ENCODE peak calls at places on chromosome 15, in four cellular contexts. One of them, this sample, is unnamed.

GRCh38 chr15:58465070-58465469 is 33.3 kb downstream of the LIPC start:
- DNase-seq in Right ventricle myocardium superior: no peak
- DNase-seq in CD4-positive, CD25-positive, alpha-beta regulatory T cell: no peak
- DNase-seq in pulmonary artery endothelial cell: no peak
- DNase-seq in this sample: no peak

GRCh38 chr15:86877171-86877631 is 797.5 kb downstream of the AGBL1 start:
- DNase-seq in Right ventricle myocardium superior: no peak
- DNase-seq in CD4-positive, CD25-positive, alpha-beta regulatory T cell: no peak
- DNase-seq in pulmonary artery endothelial cell: no peak
- DNase-seq in this sample: no peak

GRCh38 chr15:33846151-33846550 is 122.1 kb upstream of the CHRM5 start:
- DNase-seq in Right ventricle myocardium superior: no peak
- DNase-seq in CD4-positive, CD25-positive, alpha-beta regulatory T cell: no peak
- DNase-seq in pulmonary artery endothelial cell: no peak
- DNase-seq in this sample: no peak

GRCh38 chr15:52329150-52329549 is 33.5 kb upstream of the MYO5C start:
- DNase-seq in Right ventricle myocardium superior: no peak
- DNase-seq in CD4-positive, CD25-positive, alpha-beta regulatory T cell: no peak
- DNase-seq in pulmonary artery endothelial cell: no peak
- DNase-seq in this sample: no peak

GRCh38 chr15:28084547-28084946 is 14.6 kb downstream of the OCA2 start:
- DNase-seq in Right ventricle myocardium superior: no peak
- DNase-seq in CD4-positive, CD25-positive, alpha-beta regulatory T cell: no peak
- DNase-seq in pulmonary artery endothelial cell: no peak
- DNase-seq in this sample: no peak

GRCh38 chr15:67696087-67696486 is 129.2 kb upstream of the SKOR1 start:
- DNase-seq in Right ventricle myocardium superior: no peak
- DNase-seq in CD4-positive, CD25-positive, alpha-beta regulatory T cell: no peak
- DNase-seq in pulmonary artery endothelial cell: no peak
- DNase-seq in this sample: no peak

GRCh38 chr15:24659622-24660021 is 16.0 kb upstream of the NPAP1 start:
- DNase-seq in Right ventricle myocardium superior: no peak
- DNase-seq in CD4-positive, CD25-positive, alpha-beta regulatory T cell: no peak
- DNase-seq in pulmonary artery endothelial cell: no peak
- DNase-seq in this sample: no peak

GRCh38 chr15:44319385-44319784 is 30.9 kb downstream of the GOLM2 start:
- DNase-seq in Right ventricle myocardium superior: no peak
- DNase-seq in CD4-positive, CD25-positive, alpha-beta regulatory T cell: no peak
- DNase-seq in pulmonary artery endothelial cell: no peak
- DNase-seq in this sample: no peak

GRCh38 chr15:32060706-32061105 is 30.4 kb downstream of the CHRNA7 start:
- DNase-seq in Right ventricle myocardium superior: no peak
- DNase-seq in CD4-positive, CD25-positive, alpha-beta regulatory T cell: no peak
- DNase-seq in pulmonary artery endothelial cell: no peak
- DNase-seq in this sample: no peak

GRCh38 chr15:41561777-41562145 is 2.7 kb downstream of the TYRO3 start:
- DNase-seq in Right ventricle myocardium superior: peak; percentile 80
- DNase-seq in CD4-positive, CD25-positive, alpha-beta regulatory T cell: no peak
- DNase-seq in pulmonary artery endothelial cell: no peak
- DNase-seq in this sample: no peak

GRCh38 chr15:36756707-36757106 is 177.3 kb downstream of the CDIN1 start:
- DNase-seq in Right ventricle myocardium superior: no peak
- DNase-seq in CD4-positive, CD25-positive, alpha-beta regulatory T cell: no peak
- DNase-seq in pulmonary artery endothelial cell: no peak
- DNase-seq in this sample: no peak

GRCh38 chr15:69823223-69823907 is 274.4 kb downstream of the TLE3 start:
- DNase-seq in Right ventricle myocardium superior: no peak
- DNase-seq in CD4-positive, CD25-positive, alpha-beta regulatory T cell: no peak
- DNase-seq in pulmonary artery endothelial cell: no peak
- DNase-seq in this sample: no peak

GRCh38 chr15:80923668-80924067 is 66.0 kb downstream of the MESD start:
- DNase-seq in Right ventricle myocardium superior: no peak
- DNase-seq in CD4-positive, CD25-positive, alpha-beta regulatory T cell: no peak
- DNase-seq in pulmonary artery endothelial cell: no peak
- DNase-seq in this sample: no peak

GRCh38 chr15:69987492-69988482 is 109.9 kb downstream of the TLE3 start:
- DNase-seq in Right ventricle myocardium superior: no peak
- DNase-seq in CD4-positive, CD25-positive, alpha-beta regulatory T cell: no peak
- DNase-seq in pulmonary artery endothelial cell: no peak
- DNase-seq in this sample: no peak